ENCODE peak calls at places on chromosomes 2 and 18, in four cellular contexts. One of them, this sample, is unnamed.

GRCh38 chr18:43735570-43735969 is 458.3 kb upstream of the SYT4 start:
- DNase-seq in WTC11: no peak
- DNase-seq in kidney epithelial cell: no peak
- DNase-seq in mesothelial cell of epicardium: no peak
- DNase-seq in this sample: no peak

GRCh38 chr2:49858113-49858490 is 703.8 kb upstream of the FSHR start:
- DNase-seq in WTC11: no peak
- DNase-seq in kidney epithelial cell: no peak
- DNase-seq in mesothelial cell of epicardium: no peak
- DNase-seq in this sample: no peak

GRCh38 chr18:48356909-48357631 is 52.1 kb downstream of the ZBTB7C start:
- DNase-seq in WTC11: no peak
- DNase-seq in kidney epithelial cell: no peak
- DNase-seq in mesothelial cell of epicardium: no peak
- DNase-seq in this sample: no peak

GRCh38 chr18:62979900-62980299 is 264.6 kb downstream of the PHLPP1 start:
- DNase-seq in WTC11: no peak
- DNase-seq in kidney epithelial cell: no peak
- DNase-seq in mesothelial cell of epicardium: no peak
- DNase-seq in this sample: no peak

GRCh38 chr2:26164231-26164630 is 8.7 kb upstream of the GAREM2 start:
- DNase-seq in WTC11: no peak
- DNase-seq in kidney epithelial cell: no peak
- DNase-seq in mesothelial cell of epicardium: no peak
- DNase-seq in this sample: no peak

GRCh38 chr2:173090973-173091660 is 15.5 kb downstream of the MAP3K20 start:
- DNase-seq in WTC11: no peak
- DNase-seq in kidney epithelial cell: no peak
- DNase-seq in mesothelial cell of epicardium: no peak
- DNase-seq in this sample: no peak

GRCh38 chr2:82819936-82820335 is 1639.1 kb downstream of the SUCLG1 start:
- DNase-seq in WTC11: no peak
- DNase-seq in kidney epithelial cell: no peak
- DNase-seq in mesothelial cell of epicardium: no peak
- DNase-seq in this sample: no peak

GRCh38 chr2:212922701-212923100 is 228.7 kb downstream of the IKZF2 start:
- DNase-seq in WTC11: no peak
- DNase-seq in kidney epithelial cell: no peak
- DNase-seq in mesothelial cell of epicardium: no peak
- DNase-seq in this sample: no peak

GRCh38 chr18:71105078-71105819 is 816.4 kb downstream of the SOCS6 start:
- DNase-seq in WTC11: no peak
- DNase-seq in kidney epithelial cell: no peak
- DNase-seq in mesothelial cell of epicardium: no peak
- DNase-seq in this sample: no peak

GRCh38 chr2:217467331-217467730 is 535.5 kb downstream of the TNS1 start:
- DNase-seq in WTC11: no peak
- DNase-seq in kidney epithelial cell: no peak
- DNase-seq in mesothelial cell of epicardium: no peak
- DNase-seq in this sample: no peak

GRCh38 chr2:120605231-120605935 is 130.3 kb upstream of the GLI2 start:
- DNase-seq in WTC11: no peak
- DNase-seq in kidney epithelial cell: no peak
- DNase-seq in mesothelial cell of epicardium: no peak
- DNase-seq in this sample: no peak

GRCh38 chr2:238141541-238142318 is 3.3 kb downstream of the KLHL30 start:
- DNase-seq in WTC11: no peak
- DNase-seq in kidney epithelial cell: no peak
- DNase-seq in mesothelial cell of epicardium: no peak
- DNase-seq in this sample: no peak

GRCh38 chr2:24253303-24253919 is 78.6 kb downstream of the FAM228A start:
- DNase-seq in WTC11: no peak
- DNase-seq in kidney epithelial cell: no peak
- DNase-seq in mesothelial cell of epicardium: no peak
- DNase-seq in this sample: no peak

DNA sequence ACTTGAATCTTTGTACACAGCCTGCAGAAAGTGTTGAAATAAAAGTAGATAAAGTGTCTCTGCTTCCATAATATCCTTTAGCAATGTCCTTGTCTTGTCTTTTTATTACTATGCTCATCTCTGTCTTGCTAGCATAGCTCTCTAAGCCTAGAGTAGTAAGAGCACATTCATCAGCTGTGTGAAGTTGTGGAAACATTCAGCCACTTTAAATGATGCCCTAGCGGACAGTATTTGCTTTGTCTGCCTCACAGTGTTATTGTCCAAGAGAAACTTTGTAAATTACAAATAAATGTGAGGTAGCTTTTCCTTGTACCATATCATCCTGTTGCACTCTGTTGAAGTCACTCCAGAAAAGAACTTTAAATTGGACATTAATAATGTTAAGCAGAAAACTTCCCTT is 60.3 kb upstream of the TTC21B start:
- DNase-seq in WTC11: no peak
- DNase-seq in kidney epithelial cell: no peak
- DNase-seq in mesothelial cell of epicardium: no peak
- DNase-seq in this sample: no peak
- TF ChIP-seq CTCF in WTC11: no peak
- TF ChIP-seq CTCF in kidney epithelial cell: no peak
- TF ChIP-seq CTCF in mesothelial cell of epicardium: no peak
- TF ChIP-seq CTCF in this sample: no peak

DNA sequence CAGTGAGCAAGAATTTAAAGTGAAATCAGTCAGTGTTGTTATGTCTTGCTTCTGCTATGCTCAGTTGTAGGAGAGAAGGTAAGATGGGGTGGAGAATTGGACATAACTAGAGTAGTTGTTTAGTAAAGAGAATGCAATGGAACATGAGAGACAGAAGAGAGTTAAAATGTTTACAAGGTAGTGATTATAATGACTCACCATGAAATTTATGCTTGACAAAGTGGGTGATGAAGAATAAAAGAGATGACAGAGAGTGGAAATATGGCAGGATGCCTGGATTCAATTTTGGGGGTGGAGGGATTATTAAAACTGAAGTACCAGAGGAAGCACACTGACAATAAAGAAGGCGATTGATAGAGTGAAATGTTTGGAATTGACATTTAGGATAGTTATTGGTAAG is 10.6 kb downstream of the SCG2 start:
- DNase-seq in WTC11: no peak
- DNase-seq in kidney epithelial cell: no peak
- DNase-seq in mesothelial cell of epicardium: no peak
- DNase-seq in this sample: no peak
- TF ChIP-seq CTCF in WTC11: no peak
- TF ChIP-seq CTCF in kidney epithelial cell: no peak
- TF ChIP-seq CTCF in mesothelial cell of epicardium: no peak
- TF ChIP-seq CTCF in this sample: no peak

GRCh38 chr2:73114273-73114867 is 1.6 kb upstream of the RAB11FIP5 start:
- DNase-seq in WTC11: no peak
- DNase-seq in kidney epithelial cell: no peak
- DNase-seq in mesothelial cell of epicardium: no peak
- DNase-seq in this sample: no peak

GRCh38 chr2:73113634-73113958 is 848 bp upstream of the RAB11FIP5 start:
- DNase-seq in WTC11: no peak
- DNase-seq in kidney epithelial cell: no peak
- DNase-seq in mesothelial cell of epicardium: no peak
- DNase-seq in this sample: no peak

GRCh38 chr2:73112026-73112912 is 479 bp downstream of the RAB11FIP5 start:
- DNase-seq in WTC11: peak; percentile 58
- DNase-seq in kidney epithelial cell: no peak
- DNase-seq in mesothelial cell of epicardium: peak; percentile 54
- DNase-seq in this sample: no peak

GRCh38 chr2:73111300-73112025 is 1.3 kb downstream of the RAB11FIP5 start:
- DNase-seq in WTC11: peak; percentile 61
- DNase-seq in kidney epithelial cell: no peak
- DNase-seq in mesothelial cell of epicardium: no peak
- DNase-seq in this sample: no peak

GRCh38 chr2:73112913-73113633 is at the start of gene RAB11FIP5:
- DNase-seq in WTC11: peak; percentile 86
- DNase-seq in kidney epithelial cell: no peak
- DNase-seq in mesothelial cell of epicardium: peak; percentile 84
- DNase-seq in this sample: peak; percentile 57
- TF ChIP-seq CTCF in WTC11: no peak
- TF ChIP-seq CTCF in kidney epithelial cell: no peak
- TF ChIP-seq CTCF in mesothelial cell of epicardium: no peak
- TF ChIP-seq CTCF in this sample: peak; percentile 22

DNA sequence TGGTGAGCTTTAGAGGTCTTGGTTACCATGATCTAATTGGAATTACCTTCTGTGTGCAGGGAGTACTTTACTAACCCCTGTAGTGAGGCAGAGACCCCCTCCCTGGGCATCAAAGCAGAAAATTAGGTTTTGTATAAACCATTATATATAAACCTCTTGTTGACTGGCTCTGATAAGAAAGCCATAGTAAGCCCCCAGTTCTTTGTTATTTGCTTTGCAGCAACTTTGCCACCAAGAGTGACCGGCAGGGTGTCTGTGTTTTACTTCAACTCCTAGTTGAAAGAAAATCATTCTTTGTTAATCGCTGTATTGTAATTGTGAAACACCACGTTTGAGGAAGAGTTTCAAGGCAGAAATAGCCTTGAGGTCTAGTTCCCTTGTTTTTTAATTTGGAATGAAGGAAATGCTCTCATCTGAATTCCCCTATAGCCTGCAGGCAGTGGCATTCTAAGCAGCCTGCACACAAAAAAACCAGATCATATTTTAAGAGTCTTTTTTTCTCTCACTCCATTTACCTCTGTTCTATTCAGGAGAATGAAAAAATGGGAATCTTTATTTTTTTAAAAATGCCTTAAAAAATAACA is 337.9 kb downstream of the SLC4A3 start:
- DNase-seq in WTC11: peak; percentile 29
- DNase-seq in kidney epithelial cell: no peak
- DNase-seq in mesothelial cell of epicardium: no peak
- DNase-seq in this sample: no peak
- TF ChIP-seq CTCF in WTC11: no peak
- TF ChIP-seq CTCF in kidney epithelial cell: no peak
- TF ChIP-seq CTCF in mesothelial cell of epicardium: no peak
- TF ChIP-seq CTCF in this sample: peak; percentile 37

GRCh38 chr2:9782197-9782719 is 61.0 kb upstream of the TAF1B start:
- DNase-seq in WTC11: no peak
- DNase-seq in kidney epithelial cell: no peak
- DNase-seq in mesothelial cell of epicardium: no peak
- DNase-seq in this sample: no peak
- TF ChIP-seq CTCF in WTC11: no peak
- TF ChIP-seq CTCF in kidney epithelial cell: peak; percentile 21
- TF ChIP-seq CTCF in mesothelial cell of epicardium: no peak
- TF ChIP-seq CTCF in this sample: no peak

GRCh38 chr2:47313728-47314127 is 89.2 kb upstream of the MSH2 start:
- DNase-seq in WTC11: peak; percentile 18
- DNase-seq in kidney epithelial cell: no peak
- DNase-seq in mesothelial cell of epicardium: no peak
- DNase-seq in this sample: no peak
- TF ChIP-seq CTCF in WTC11: no peak
- TF ChIP-seq CTCF in kidney epithelial cell: no peak
- TF ChIP-seq CTCF in mesothelial cell of epicardium: no peak
- TF ChIP-seq CTCF in this sample: no peak

GRCh38 chr2:193581807-193582206 is 1387.1 kb upstream of the TMEFF2 start:
- DNase-seq in WTC11: no peak
- DNase-seq in kidney epithelial cell: no peak
- DNase-seq in mesothelial cell of epicardium: no peak
- DNase-seq in this sample: no peak

GRCh38 chr2:193580176-193580950 is 1385.6 kb upstream of the TMEFF2 start:
- DNase-seq in WTC11: no peak
- DNase-seq in kidney epithelial cell: no peak
- DNase-seq in mesothelial cell of epicardium: no peak
- DNase-seq in this sample: no peak

GRCh38 chr2:193584001-193584400 is 1389.3 kb upstream of the TMEFF2 start:
- DNase-seq in WTC11: peak; percentile 66
- DNase-seq in kidney epithelial cell: no peak
- DNase-seq in mesothelial cell of epicardium: no peak
- DNase-seq in this sample: peak; percentile 14

GRCh38 chr2:193584522-193584938 is 1389.8 kb upstream of the TMEFF2 start:
- DNase-seq in WTC11: no peak
- DNase-seq in kidney epithelial cell: peak; percentile 2
- DNase-seq in mesothelial cell of epicardium: no peak
- DNase-seq in this sample: peak; percentile 1
- TF ChIP-seq CTCF in WTC11: peak; percentile 14
- TF ChIP-seq CTCF in kidney epithelial cell: peak; percentile 63
- TF ChIP-seq CTCF in mesothelial cell of epicardium: no peak
- TF ChIP-seq CTCF in this sample: peak; percentile 59

GRCh38 chr2:88159955-88160415 is 10.2 kb upstream of the THNSL2 start:
- DNase-seq in WTC11: peak; percentile 65
- DNase-seq in kidney epithelial cell: no peak
- DNase-seq in mesothelial cell of epicardium: peak; percentile 51
- DNase-seq in this sample: peak; percentile 50
- TF ChIP-seq CTCF in WTC11: peak; percentile 58
- TF ChIP-seq CTCF in kidney epithelial cell: peak; percentile 82
- TF ChIP-seq CTCF in mesothelial cell of epicardium: peak; percentile 86
- TF ChIP-seq CTCF in this sample: peak; percentile 92

GRCh38 chr18:58091099-58091611 is 47.1 kb downstream of the NEDD4L start:
- DNase-seq in WTC11: no peak
- DNase-seq in kidney epithelial cell: peak; percentile 32
- DNase-seq in mesothelial cell of epicardium: no peak
- DNase-seq in this sample: no peak
- TF ChIP-seq CTCF in WTC11: no peak
- TF ChIP-seq CTCF in kidney epithelial cell: no peak
- TF ChIP-seq CTCF in mesothelial cell of epicardium: no peak
- TF ChIP-seq CTCF in this sample: no peak

DNA sequence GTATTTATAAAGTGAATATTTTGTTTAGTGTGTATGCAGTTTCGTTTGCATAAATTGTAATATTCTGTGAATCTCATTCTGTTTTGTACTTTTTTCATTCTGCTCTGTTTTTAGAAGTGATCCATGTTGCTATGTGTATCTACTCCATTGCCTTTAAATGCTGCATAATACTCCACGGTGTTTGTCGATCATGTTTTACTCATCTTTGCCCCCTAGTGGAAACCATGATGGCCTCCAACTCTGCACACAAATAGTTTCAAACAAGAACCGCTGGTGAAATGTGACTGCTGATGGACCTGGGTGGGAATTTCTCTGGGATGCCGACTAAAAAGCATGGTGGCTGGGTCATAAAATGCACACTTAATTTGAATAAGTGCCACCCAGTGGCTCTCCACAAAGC is 32.0 kb upstream of the SKOR2 start:
- DNase-seq in WTC11: no peak
- DNase-seq in kidney epithelial cell: no peak
- DNase-seq in mesothelial cell of epicardium: no peak
- DNase-seq in this sample: no peak
- TF ChIP-seq CTCF in WTC11: no peak
- TF ChIP-seq CTCF in kidney epithelial cell: peak; percentile 45
- TF ChIP-seq CTCF in mesothelial cell of epicardium: peak; percentile 13
- TF ChIP-seq CTCF in this sample: peak; percentile 65